ENCODE peak calls at places on chromosomes 13 and 19, in nine cellular contexts. O is upper lobe of right lung; W is foreskin keratinocyte; Y is heart left ventricle; M is WERI-Rb-1; Q is BJ; C is colonic mucosa; J is right lobe of liver; N is CD4-positive, alpha-beta memory T cell. S is an unnamed sample. For H3K27me3, the result is how much of the 10 kb centered on the place peaks cover.

GRCh38 chr13:44825951-44826350 is 163.3 kb downstream of the NUFIP1 start:
- DNase-seq in O (no peak), W (no peak), Y (no peak), M (no peak), Q (no peak), C (no peak), J (no peak), N (no peak), S (no peak)

GRCh38 chr13:93767231-93767916 is 540.8 kb downstream of the GPC6 start:
- DNase-seq in O (no peak), W (no peak), Y (no peak), M (peak), Q (no peak), C (no peak), J (no peak), N (no peak), S (no peak)

GRCh38 chr13:111555268-111555633 is 234.8 kb downstream of the TEX29 start:
- DNase-seq in O (no peak), W (no peak), Y (no peak), M (no peak), Q (no peak), C (no peak), J (no peak), N (no peak), S (no peak)

GRCh38 chr19:4172861-4173473 is 9.4 kb downstream of the SIRT6 start:
- DNase-seq in O (peak), W (peak), Y (peak), M (peak), Q (no peak), C (peak), J (peak), N (peak), S (no peak)

GRCh38 chr13:98535501-98536357 is 41.2 kb downstream of the STK24 start:
- DNase-seq in O (no peak), W (peak), Y (no peak), M (no peak), Q (no peak), C (no peak), J (no peak), N (no peak), S (no peak)

GRCh38 chr19:31226536-31226935 is 122.7 kb downstream of the TSHZ3 start:
- DNase-seq in O (no peak), W (no peak), Y (no peak), M (no peak), Q (peak), C (no peak), J (no peak), N (no peak), S (no peak)

GRCh38 chr13:80307401-80307987 is 33.4 kb downstream of the SPRY2 start:
- DNase-seq in O (no peak), W (no peak), Y (no peak), M (no peak), Q (no peak), C (no peak), J (no peak), N (no peak), S (no peak)

GRCh38 chr13:97018029-97018819 is 23.9 kb upstream of the OXGR1 start:
- DNase-seq in O (no peak), W (peak), Y (no peak), M (peak), Q (no peak), C (peak), J (no peak), N (peak), S (no peak)

GRCh38 chr13:31755803-31756212 is 16.5 kb downstream of the RXFP2 start:
- DNase-seq in O (no peak), W (no peak), Y (no peak), M (no peak), Q (peak), C (no peak), J (no peak), N (no peak), S (no peak)

GRCh38 chr19:34481861-34482379 is 362 bp downstream of the WTIP start:
- DNase-seq in O (peak), W (no peak), Y (no peak), M (no peak), Q (no peak), C (no peak), J (no peak), N (no peak), S (no peak)

GRCh38 chr19:49930483-49931011 is 1.2 kb upstream of the NUP62 start:
- DNase-seq in O (no peak), W (peak), Y (peak), M (no peak), Q (no peak), C (peak), J (peak), N (no peak), S (no peak)

GRCh38 chr19:14476663-14477401 is 1.7 kb upstream of the PTGER1 start:
- DNase-seq in O (no peak), W (peak), Y (peak), M (no peak), Q (no peak), C (peak), J (no peak), N (peak), S (peak)

GRCh38 chr13:110712081-110712848 is 1.2 kb upstream of the ING1 start:
- DNase-seq in O (peak), W (peak), Y (peak), M (peak), Q (no peak), C (peak), J (peak), N (no peak), S (peak)

GRCh38 chr19:2171349-2172145 is 7.8 kb downstream of the DOT1L start:
- DNase-seq in O (no peak), W (no peak), Y (peak), M (peak), Q (no peak), C (no peak), J (no peak), N (peak), S (no peak)

GRCh38 chr13:60329221-60329983 is 67.6 kb upstream of the TDRD3 start:
- DNase-seq in O (peak), W (peak), Y (no peak), M (peak), Q (no peak), C (peak), J (no peak), N (no peak), S (no peak)

GRCh38 chr13:65347420-65348030 is 1882.6 kb downstream of the PCDH9 start:
- DNase-seq in O (no peak), W (no peak), Y (no peak), M (no peak), Q (no peak), C (no peak), J (no peak), N (no peak), S (no peak)

GRCh38 chr13:110300090-110300815 is 6.7 kb downstream of the COL4A1 start:
- DNase-seq in O (no peak), W (no peak), Y (no peak), M (no peak), Q (no peak), C (no peak), J (no peak), N (no peak), S (peak)

GRCh38 chr13:64397699-64398098 is 2832.4 kb downstream of the PCDH9 start:
- DNase-seq in O (no peak), W (no peak), Y (no peak), M (no peak), Q (peak), C (no peak), J (no peak), N (no peak), S (no peak)

GRCh38 chr19:15154002-15154612 is 46.7 kb downstream of the NOTCH3 start:
- DNase-seq in O (no peak), W (peak), Y (peak), M (peak), Q (no peak), C (peak), J (no peak), N (no peak), S (no peak)

GRCh38 chr13:109500146-109500773 is 286.1 kb downstream of the IRS2 start:
- DNase-seq in O (no peak), W (no peak), Y (no peak), M (peak), Q (no peak), C (no peak), J (no peak), N (no peak), S (no peak)

GRCh38 chr13:50829896-50830295 is 13.6 kb downstream of the DLEU7 start:
- DNase-seq in O (no peak), W (peak), Y (no peak), M (no peak), Q (no peak), C (no peak), J (no peak), N (no peak), S (no peak)

GRCh38 chr19:7450243-7451223 is 38.3 kb downstream of the PEX11G start:
- DNase-seq in O (no peak), W (no peak), Y (no peak), M (no peak), Q (no peak), C (no peak), J (no peak), N (no peak), S (no peak)

GRCh38 chr13:114152831-114153371 is 20.5 kb upstream of the RASA3 start:
- DNase-seq in O (peak), W (no peak), Y (no peak), M (no peak), Q (peak), C (no peak), J (no peak), N (no peak), S (no peak)

GRCh38 chr13:85529216-85529590 is 270.0 kb downstream of the SLITRK6 start:
- DNase-seq in O (no peak), W (no peak), Y (no peak), M (no peak), Q (no peak), C (no peak), J (no peak), N (no peak), S (no peak)

GRCh38 chr13:78121459-78122348 is 203.1 kb upstream of the EDNRB start:
- DNase-seq in O (no peak), W (peak), Y (no peak), M (peak), Q (no peak), C (peak), J (no peak), N (peak), S (peak)

GRCh38 chr13:65724261-65724660 is 1505.9 kb downstream of the PCDH9 start:
- DNase-seq in O (no peak), W (no peak), Y (no peak), M (no peak), Q (peak), C (no peak), J (no peak), N (no peak), S (no peak)

GRCh38 chr19:35120492-35120891 is 4.9 kb downstream of the FXYD3 start:
- DNase-seq in O (no peak), W (peak), Y (no peak), M (peak), Q (peak), C (peak), J (no peak), N (no peak), S (no peak)

GRCh38 chr13:20294497-20294896 is 62.4 kb upstream of the GJB6 start:
- DNase-seq in O (no peak), W (no peak), Y (no peak), M (no peak), Q (no peak), C (no peak), J (no peak), N (no peak), S (no peak)

GRCh38 chr13:114130131-114130707 is 2.2 kb downstream of the RASA3 start:
- DNase-seq in O (no peak), W (no peak), Y (no peak), M (peak), Q (no peak), C (no peak), J (peak), N (no peak), S (no peak)

GRCh38 chr19:14408641-14409120 is 10.5 kb downstream of the DDX39A start:
- DNase-seq in O (no peak), W (no peak), Y (no peak), M (no peak), Q (no peak), C (no peak), J (no peak), N (no peak), S (no peak)

GRCh38 chr13:40376296-40376849 is 290.1 kb downstream of the FOXO1 start:
- DNase-seq in O (no peak), W (no peak), Y (no peak), M (no peak), Q (no peak), C (no peak), J (no peak), N (no peak), S (no peak)

GRCh38 chr19:41910992-41911888 is 17.0 kb downstream of the ERFL start:
- DNase-seq in O (no peak), W (no peak), Y (no peak), M (no peak), Q (no peak), C (no peak), J (no peak), N (no peak), S (no peak)
- H3K27me3 ChIP-seq in O (under half), W (half or more), Y (under half), M (under half), Q (under half), C (under half), J (under half), N (under half), S (under half)

DNA sequence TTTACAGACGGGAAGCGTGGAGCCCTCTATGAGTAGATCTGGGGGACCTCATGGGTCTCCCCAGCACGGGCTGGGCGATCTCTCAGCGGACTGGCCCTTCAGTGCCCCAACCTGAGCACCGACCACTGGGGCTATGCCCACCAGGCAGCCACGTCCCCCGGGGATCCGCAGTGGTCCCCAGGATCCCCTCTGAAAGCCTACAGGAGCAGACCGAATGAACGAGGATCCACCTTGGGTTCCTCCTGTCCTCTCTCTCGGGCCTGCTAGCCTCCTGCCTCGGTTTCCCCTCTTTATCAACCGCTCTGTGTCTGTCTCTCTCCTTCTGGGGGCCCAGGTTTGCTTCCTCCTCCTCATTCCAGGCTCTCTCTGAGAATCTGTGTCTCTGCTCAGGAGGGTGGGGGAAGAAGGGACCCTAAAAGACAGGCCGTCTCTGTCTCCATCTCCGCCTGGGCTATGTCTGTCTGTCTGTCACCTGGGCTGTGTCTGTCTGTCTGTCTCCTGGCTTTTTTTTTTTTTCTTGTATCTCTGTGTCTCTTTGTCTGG is 2.0 kb upstream of the MEIS3 start:
- DNase-seq in O (peak), W (no peak), Y (no peak), M (no peak), Q (no peak), C (no peak), J (no peak), N (no peak), S (no peak)
- H3K27me3 ChIP-seq in O (half or more), W (half or more), Y (half or more), M (under half), Q (under half), C (half or more), J (under half), N (half or more), S (under half)

DNA sequence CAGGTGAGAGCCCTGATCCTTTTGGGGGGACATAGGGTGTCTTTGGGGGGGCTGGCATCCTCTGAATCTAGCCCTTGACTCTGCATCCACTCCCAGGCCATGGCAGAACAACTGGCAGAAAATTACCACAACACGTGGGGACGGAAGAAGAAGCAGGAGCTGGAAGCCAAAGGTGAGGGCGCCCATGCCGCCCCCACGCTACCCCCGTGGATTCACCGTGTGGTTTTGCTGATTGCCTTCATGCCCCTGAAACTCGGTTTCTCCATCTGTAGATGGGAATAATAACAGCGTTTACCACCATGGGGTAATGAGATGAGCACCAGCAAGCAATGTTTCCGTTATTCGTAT is 72.9 kb downstream of the RYR1 start:
- DNase-seq in O (no peak), W (no peak), Y (no peak), M (no peak), Q (no peak), C (no peak), J (no peak), N (no peak), S (no peak)
- H3K27me3 ChIP-seq in O (under half), W (under half), Y (under half), M (under half), Q (under half), C (under half), J (under half), N (under half), S (under half)

GRCh38 chr19:33227242-33227650 is 1.6 kb upstream of the SLC7A10 start:
- DNase-seq in O (peak), W (no peak), Y (no peak), M (no peak), Q (no peak), C (no peak), J (no peak), N (no peak), S (no peak)
- H3K27me3 ChIP-seq in O (under half), W (half or more), Y (under half), M (under half), Q (under half), C (under half), J (under half), N (under half), S (under half)

GRCh38 chr19:32350492-32350891 is 5.1 kb downstream of the ZNF507 start:
- DNase-seq in O (no peak), W (no peak), Y (no peak), M (no peak), Q (no peak), C (no peak), J (no peak), N (no peak), S (no peak)
- H3K27me3 ChIP-seq in O (under half), W (under half), Y (under half), M (under half), Q (under half), C (under half), J (under half), N (under half), S (under half)

S was measured in right atrium auricular region.